ENCODE peak calls at places on chromosome 5, in four cellular contexts. H is HepG2, K is K562, N is H1. B is an unnamed sample.

GRCh38 chr5:92402045-92402444 is 1018.9 kb upstream of the ARRDC3 start:
- DNase-seq in K (no peak), H (no peak), N (no peak), B (no peak)

GRCh38 chr5:114857951-114858401 is 311.7 kb downstream of the TRIM36 start:
- DNase-seq in K (no peak), N (no peak), H (no peak), B (no peak)

GRCh38 chr5:28077291-28078240 is 1039.2 kb upstream of the CDH9 start:
- DNase-seq in N (no peak), K (no peak), H (no peak), B (no peak)

GRCh38 chr5:149724130-149724850 is 5.8 kb upstream of the PPARGC1B start:
- DNase-seq in H (no peak), N (no peak), K (no peak), B (peak; percentile 43)

GRCh38 chr5:61052870-61053269 is 107.9 kb downstream of the NDUFAF2 start:
- DNase-seq in H (peak; percentile 54), N (no peak), K (no peak), B (no peak)

GRCh38 chr5:95272530-95272929 is 12.4 kb downstream of the MCTP1 start:
- DNase-seq in K (no peak), N (no peak), H (no peak), B (no peak)

GRCh38 chr5:138629383-138629782 is 54.2 kb upstream of the HSPA9 start:
- DNase-seq in K (no peak), H (no peak), N (no peak), B (no peak)

GRCh38 chr5:170496629-170497028 is 7.2 kb upstream of the KCNIP1 start:
- DNase-seq in K (no peak), H (no peak), N (no peak), B (no peak)

GRCh38 chr5:6770826-6771607 is 57.8 kb downstream of the TENT4A start:
- DNase-seq in K (no peak), N (no peak), H (no peak), B (no peak)

GRCh38 chr5:124651663-124652513 is 94.6 kb downstream of the ZNF608 start:
- DNase-seq in N (peak; percentile 87), H (peak; percentile 52), K (peak; percentile 95), B (no peak)

GRCh38 chr5:2739360-2740050 is 12.0 kb downstream of the IRX2 start:
- DNase-seq in K (no peak), H (no peak), N (peak; percentile 79), B (no peak)

GRCh38 chr5:79070002-79070567 is 518 bp downstream of the BHMT2 start:
- DNase-seq in N (no peak), H (peak; percentile 15), K (no peak), B (no peak)
- TF ChIP-seq JUND in N (no peak), H (no peak), K (no peak), B (no peak)

GRCh38 chr5:32042571-32042970 is 131.5 kb downstream of the GOLPH3 start:
- DNase-seq in N (no peak), K (no peak), H (no peak), B (no peak)
- TF ChIP-seq KDM1A in N (no peak), K (no peak), H (no peak), B (no peak)

GRCh38 chr5:132530946-132531345 is 12.4 kb downstream of the IL5 start:
- DNase-seq in H (no peak), K (no peak), N (no peak), B (no peak)

GRCh38 chr5:132526974-132527564 is 16.3 kb downstream of the IL5 start:
- DNase-seq in N (no peak), H (peak; percentile 8), K (peak; percentile 22), B (no peak)

GRCh38 chr5:132528866-132529634 is 14.3 kb downstream of the IL5 start:
- DNase-seq in K (no peak), N (no peak), H (no peak), B (no peak)

GRCh38 chr5:132525299-132525724 is 18.0 kb downstream of the IL5 start:
- DNase-seq in N (no peak), H (no peak), K (no peak), B (peak; percentile 97)

GRCh38 chr5:132526290-132526973 is 16.9 kb downstream of the IL5 start:
- DNase-seq in H (peak; percentile 66), K (peak; percentile 73), N (peak; percentile 74), B (peak; percentile 53)
- TF ChIP-seq JUND in H (no peak), K (no peak), N (no peak), B (no peak)

GRCh38 chr5:50667653-50668403 is 1.4 kb downstream of the PARP8 start:
- DNase-seq in N (no peak), K (no peak), H (no peak), B (peak; percentile 55)
- TF ChIP-seq KDM1A in N (no peak), K (no peak), H (no peak), B (no peak)

GRCh38 chr5:142770650-142771609 is 753 bp downstream of the ARHGAP26 start:
- DNase-seq in H (peak; percentile 69), N (peak; percentile 78), K (peak; percentile 39), B (no peak)
- TF ChIP-seq JUND in H (no peak), N (no peak), K (no peak), B (no peak)

GRCh38 chr5:108214857-108215256 is 167.0 kb downstream of the FBXL17 start:
- DNase-seq in H (no peak), K (no peak), N (no peak), B (no peak)
- TF ChIP-seq KDM1A in H (no peak), K (no peak), N (no peak), B (no peak)